ENCODE peak calls at places on chromosomes 1 and 21, in six cellular contexts. One of them, this sample, is unnamed.

GRCh38 chr1:154837679-154838171 is 32.4 kb downstream of the KCNN3 start:
- DNase-seq in germinal center: peak; percentile 92
- DNase-seq in RWPE1: no peak
- DNase-seq in nephron progenitor cell: no peak
- DNase-seq in T-helper 2 cell: no peak
- DNase-seq in GM20000: peak; percentile 52
- DNase-seq in this sample: peak; percentile 74

GRCh38 chr1:3690282-3691065 is 38.2 kb downstream of the TP73 start:
- DNase-seq in germinal center: no peak
- DNase-seq in nephron progenitor cell: no peak
- DNase-seq in RWPE1: peak; percentile 94
- DNase-seq in T-helper 2 cell: no peak
- DNase-seq in GM20000: no peak
- DNase-seq in this sample: no peak

GRCh38 chr1:59971464-59971911 is 44.9 kb upstream of the CYP2J2 start:
- DNase-seq in germinal center: peak; percentile 48
- DNase-seq in nephron progenitor cell: peak; percentile 82
- DNase-seq in GM20000: peak; percentile 73
- DNase-seq in T-helper 2 cell: no peak
- DNase-seq in RWPE1: peak; percentile 76
- DNase-seq in this sample: peak; percentile 75

GRCh38 chr1:54795841-54796468 is 5.2 kb downstream of the TTC22 start:
- DNase-seq in nephron progenitor cell: no peak
- DNase-seq in T-helper 2 cell: no peak
- DNase-seq in germinal center: no peak
- DNase-seq in GM20000: no peak
- DNase-seq in RWPE1: no peak
- DNase-seq in this sample: no peak

GRCh38 chr1:19975423-19976193 is 3.8 kb downstream of the PLA2G2A start:
- DNase-seq in GM20000: no peak
- DNase-seq in germinal center: no peak
- DNase-seq in RWPE1: no peak
- DNase-seq in T-helper 2 cell: no peak
- DNase-seq in nephron progenitor cell: no peak
- DNase-seq in this sample: no peak

GRCh38 chr1:85601930-85602329 is 21.4 kb downstream of the CCN1 start:
- DNase-seq in GM20000: no peak
- DNase-seq in T-helper 2 cell: no peak
- DNase-seq in RWPE1: no peak
- DNase-seq in germinal center: no peak
- DNase-seq in nephron progenitor cell: no peak
- DNase-seq in this sample: no peak

GRCh38 chr1:157404614-157405013 is 147.7 kb downstream of the FCRL5 start:
- DNase-seq in germinal center: no peak
- DNase-seq in nephron progenitor cell: no peak
- DNase-seq in T-helper 2 cell: no peak
- DNase-seq in GM20000: no peak
- DNase-seq in RWPE1: no peak
- DNase-seq in this sample: no peak

GRCh38 chr1:17306407-17306806 is 1.6 kb upstream of the PADI4 start:
- DNase-seq in T-helper 2 cell: no peak
- DNase-seq in nephron progenitor cell: no peak
- DNase-seq in RWPE1: no peak
- DNase-seq in germinal center: no peak
- DNase-seq in GM20000: no peak
- DNase-seq in this sample: no peak

GRCh38 chr1:155859881-155860841 is 794 bp downstream of the SYT11 start:
- DNase-seq in T-helper 2 cell: peak; percentile 76
- DNase-seq in nephron progenitor cell: peak; percentile 54
- DNase-seq in RWPE1: no peak
- DNase-seq in germinal center: peak; percentile 68
- DNase-seq in GM20000: peak; percentile 73
- DNase-seq in this sample: peak; percentile 93

GRCh38 chr1:5494518-5494917 is 497.7 kb downstream of the NPHP4 start:
- DNase-seq in germinal center: no peak
- DNase-seq in RWPE1: no peak
- DNase-seq in nephron progenitor cell: no peak
- DNase-seq in GM20000: no peak
- DNase-seq in T-helper 2 cell: no peak
- DNase-seq in this sample: no peak

GRCh38 chr21:46127239-46128105 is 27.9 kb downstream of the FTCD start:
- DNase-seq in T-helper 2 cell: no peak
- DNase-seq in GM20000: no peak
- DNase-seq in RWPE1: no peak
- DNase-seq in germinal center: no peak
- DNase-seq in nephron progenitor cell: peak; percentile 8
- DNase-seq in this sample: no peak

GRCh38 chr1:2194319-2194897 is at the start of gene FAAP20:
- DNase-seq in GM20000: peak; percentile 94
- DNase-seq in nephron progenitor cell: peak; percentile 75
- DNase-seq in germinal center: peak; percentile 84
- DNase-seq in T-helper 2 cell: no peak
- DNase-seq in RWPE1: peak; percentile 74
- DNase-seq in this sample: peak; percentile 86

GRCh38 chr1:228408041-228408868 is 1.6 kb upstream of the TRIM11 start:
- DNase-seq in nephron progenitor cell: no peak
- DNase-seq in germinal center: no peak
- DNase-seq in GM20000: no peak
- DNase-seq in T-helper 2 cell: no peak
- DNase-seq in RWPE1: no peak
- DNase-seq in this sample: no peak

GRCh38 chr1:56442456-56442855 is 136.9 kb downstream of the PLPP3 start:
- DNase-seq in T-helper 2 cell: no peak
- DNase-seq in nephron progenitor cell: no peak
- DNase-seq in RWPE1: no peak
- DNase-seq in germinal center: no peak
- DNase-seq in GM20000: no peak
- DNase-seq in this sample: no peak

GRCh38 chr1:155322571-155322952 is 1.9 kb downstream of the RUSC1 start:
- DNase-seq in nephron progenitor cell: peak; percentile 45
- DNase-seq in germinal center: peak; percentile 34
- DNase-seq in RWPE1: no peak
- DNase-seq in GM20000: no peak
- DNase-seq in T-helper 2 cell: no peak
- DNase-seq in this sample: peak; percentile 68